ENCODE peak calls at places on chromosomes 3 and 15, in six cellular contexts. V is neuronal stem cell; G is lower lobe of right lung; M is CD4-positive, alpha-beta T cell; H is astrocyte; N is fibroblast of lung. S is an unnamed sample.

GRCh38 chr3:173744479-173744878 is 346.9 kb downstream of the NLGN1 start:
- DNase-seq in H (no peak), V (no peak), G (no peak), N (no peak), M (no peak), S (no peak)

GRCh38 chr3:189710620-189711388 is 79.6 kb downstream of the TP63 start:
- DNase-seq in G (no peak), H (peak), M (no peak), V (no peak), N (peak), S (no peak)

GRCh38 chr3:109548192-109548938 is 211.0 kb upstream of the DPPA4 start:
- DNase-seq in N (no peak), M (no peak), H (peak), G (no peak), V (no peak), S (no peak)

GRCh38 chr15:35886765-35887164 is 340.8 kb upstream of the DPH6 start:
- DNase-seq in N (peak), M (no peak), V (no peak), G (no peak), H (peak), S (no peak)

GRCh38 chr3:190673157-190673556 is 159.3 kb downstream of the IL1RAP start:
- DNase-seq in V (no peak), N (no peak), H (peak), G (no peak), M (no peak), S (no peak)

GRCh38 chr3:66215106-66215505 is 5.7 kb upstream of the SLC25A26 start:
- DNase-seq in M (no peak), V (no peak), N (no peak), H (no peak), G (no peak), S (no peak)

GRCh38 chr3:39592306-39592705 is 124.8 kb downstream of the MOBP start:
- DNase-seq in V (no peak), N (no peak), H (no peak), G (no peak), M (no peak), S (no peak)

GRCh38 chr3:39990532-39990931 is 181.1 kb downstream of the MYRIP start:
- DNase-seq in M (no peak), G (no peak), V (peak), H (peak), N (peak), S (peak)

GRCh38 chr15:60392601-60392985 is 5.2 kb downstream of the ANXA2 start:
- DNase-seq in V (no peak), M (no peak), H (peak), N (peak), G (no peak), S (peak)

GRCh38 chr3:184574552-184575430 is 13.2 kb downstream of the EPHB3 start:
- DNase-seq in N (no peak), V (no peak), H (no peak), M (no peak), G (no peak), S (no peak)

GRCh38 chr3:165462616-165463334 is 266.6 kb upstream of the SLITRK3 start:
- DNase-seq in G (no peak), N (peak), H (peak), M (no peak), V (no peak), S (no peak)

GRCh38 chr3:79461129-79461792 is 306.5 kb downstream of the ROBO1 start:
- DNase-seq in G (no peak), H (no peak), V (no peak), M (no peak), N (no peak), S (no peak)

GRCh38 chr3:58432905-58433304 is 727 bp downstream of the PDHB start:
- DNase-seq in M (no peak), N (no peak), G (no peak), H (no peak), V (no peak), S (no peak)

GRCh38 chr15:85749261-85750151 is 45.2 kb downstream of the KLHL25 start:
- DNase-seq in N (peak), H (no peak), M (no peak), G (no peak), V (no peak), S (no peak)

GRCh38 chr15:58313810-58314592 is 117.8 kb upstream of the LIPC start:
- DNase-seq in V (no peak), N (no peak), H (no peak), G (no peak), M (no peak), S (no peak)

GRCh38 chr15:98863983-98864382 is 143.6 kb downstream of the PGPEP1L start:
- DNase-seq in M (no peak), V (no peak), G (no peak), N (no peak), H (no peak), S (no peak)

GRCh38 chr15:98868564-98868963 is 139.0 kb downstream of the PGPEP1L start:
- DNase-seq in M (no peak), H (no peak), V (no peak), G (no peak), N (no peak), S (no peak)

GRCh38 chr15:98861188-98861587 is 146.4 kb downstream of the PGPEP1L start:
- DNase-seq in H (no peak), N (no peak), G (no peak), M (no peak), V (no peak), S (no peak)

GRCh38 chr15:98866503-98866902 is 141.1 kb downstream of the PGPEP1L start:
- DNase-seq in H (peak), G (no peak), N (peak), V (no peak), M (no peak), S (no peak)

GRCh38 chr15:98865397-98866339 is 141.9 kb downstream of the PGPEP1L start:
- DNase-seq in M (peak), N (peak), G (peak), V (no peak), H (peak), S (peak)
- H3K27ac ChIP-seq in M (peak), N (peak), G (peak), V (no peak), H (peak), S (peak)

GRCh38 chr3:48997714-48998637 is 7.9 kb downstream of the P4HTM start:
- DNase-seq in N (no peak), H (no peak), V (no peak), M (no peak), G (no peak), S (no peak)
- H3K27ac ChIP-seq in N (no peak), H (no peak), V (peak), M (no peak), G (no peak), S (no peak)

DNA sequence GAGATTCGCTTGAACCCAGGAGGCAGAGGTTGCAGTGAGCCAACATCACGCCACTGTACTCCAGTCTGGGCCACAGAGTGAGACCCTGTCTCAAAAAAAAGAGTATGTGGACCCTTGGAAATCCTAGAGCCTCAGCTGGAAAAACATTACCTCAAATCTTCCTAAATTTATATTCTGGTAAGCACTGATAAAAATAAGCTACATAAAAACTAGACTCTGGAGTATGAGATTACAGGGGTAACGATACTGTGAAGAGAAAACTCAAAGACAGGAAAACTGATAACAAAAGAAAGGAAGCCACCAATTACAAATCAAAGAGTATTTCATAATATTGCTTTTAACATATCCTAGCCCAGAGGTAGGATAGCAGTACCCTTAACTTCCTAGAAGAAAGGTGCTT is 30.3 kb downstream of the SETD2 start:
- DNase-seq in N (no peak), G (no peak), V (no peak), M (no peak), H (no peak), S (no peak)
- H3K27ac ChIP-seq in N (no peak), G (no peak), V (no peak), M (no peak), H (no peak), S (no peak)

DNA sequence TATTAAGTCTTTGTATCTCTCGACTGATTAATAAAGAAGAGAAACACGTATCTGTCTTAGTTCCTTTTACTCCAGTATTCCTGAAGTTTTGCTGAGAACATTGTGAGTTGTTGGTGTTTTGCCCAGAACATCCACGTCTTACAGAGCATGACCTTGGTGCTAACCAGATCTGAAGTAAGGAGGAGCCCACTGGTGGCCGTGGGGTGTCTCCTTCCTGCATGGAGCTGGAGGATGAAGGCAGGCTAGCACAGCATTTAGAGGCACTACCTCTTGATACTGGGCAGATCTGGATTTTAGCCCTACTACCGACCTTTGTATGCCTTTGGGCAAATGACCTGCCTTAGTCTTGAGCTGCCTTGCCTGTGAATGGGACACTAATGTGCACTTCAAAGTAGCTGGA is 28.9 kb upstream of the ESYT3 start:
- DNase-seq in G (no peak), V (no peak), N (no peak), M (no peak), H (no peak), S (no peak)
- H3K27ac ChIP-seq in G (no peak), V (no peak), N (no peak), M (no peak), H (no peak), S (no peak)

DNA sequence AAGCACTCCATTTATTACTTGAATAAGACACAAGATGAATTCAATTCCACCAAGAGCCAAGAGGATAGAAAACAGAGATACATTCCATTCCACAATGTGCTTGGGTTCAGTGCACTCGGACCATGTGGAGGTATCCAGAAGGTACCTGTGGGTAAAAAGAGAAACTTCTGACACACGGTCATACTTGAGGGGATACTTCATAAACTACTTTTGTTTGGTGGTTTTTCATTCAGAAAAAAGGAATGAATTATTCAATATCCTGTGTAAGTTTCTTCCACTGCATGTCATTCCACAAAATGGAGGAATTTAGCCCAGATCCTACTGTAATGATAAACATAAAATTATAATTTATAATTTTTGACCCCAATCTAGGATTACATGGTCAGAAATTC is 5.7 kb downstream of the TM4SF1 start:
- DNase-seq in H (no peak), G (no peak), V (no peak), N (no peak), M (no peak), S (no peak)
- H3K27ac ChIP-seq in H (no peak), G (peak), V (no peak), N (peak), M (no peak), S (no peak)

GRCh38 chr3:32595318-32595717 is 24.7 kb upstream of the DYNC1LI1 start:
- DNase-seq in H (no peak), V (no peak), N (no peak), M (no peak), G (no peak), S (no peak)
- H3K27ac ChIP-seq in H (no peak), V (no peak), N (no peak), M (no peak), G (no peak), S (no peak)

GRCh38 chr15:37931321-37931720 is 3.1 kb upstream of the TMCO5A start:
- DNase-seq in N (no peak), V (no peak), G (no peak), H (peak), M (no peak), S (no peak)

GRCh38 chr15:37931868-37932267 is 2.6 kb upstream of the TMCO5A start:
- DNase-seq in H (peak), M (no peak), G (no peak), V (no peak), N (peak), S (no peak)

GRCh38 chr15:37932522-37932921 is 1.9 kb upstream of the TMCO5A start:
- DNase-seq in H (no peak), M (no peak), V (no peak), G (no peak), N (no peak), S (no peak)

GRCh38 chr15:37933685-37934084 is 755 bp upstream of the TMCO5A start:
- DNase-seq in H (peak), G (no peak), M (no peak), N (peak), V (no peak), S (no peak)

DNA sequence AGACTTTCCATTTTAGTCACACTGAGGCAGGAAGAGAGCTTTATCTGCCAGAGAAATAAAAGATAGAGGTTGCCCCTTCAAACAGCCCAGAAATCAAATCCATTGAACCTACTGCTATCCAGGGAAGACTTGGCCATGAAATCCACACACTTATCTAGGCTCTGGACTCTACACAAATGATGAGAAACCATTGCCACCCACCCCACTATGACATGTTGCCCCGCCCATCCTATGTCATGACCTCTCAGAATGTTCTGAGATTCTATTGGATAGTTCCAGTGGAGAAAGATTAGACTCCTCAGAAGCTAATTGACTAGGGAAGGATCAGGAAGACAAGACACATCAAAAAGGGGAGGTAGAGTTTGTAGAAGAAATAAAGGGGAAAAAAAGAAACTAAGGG is at the start of gene TMCO5A:
- DNase-seq in M (no peak), V (no peak), N (no peak), G (no peak), H (no peak), S (no peak)
- H3K27ac ChIP-seq in M (no peak), V (no peak), N (no peak), G (no peak), H (no peak), S (no peak)

DNA sequence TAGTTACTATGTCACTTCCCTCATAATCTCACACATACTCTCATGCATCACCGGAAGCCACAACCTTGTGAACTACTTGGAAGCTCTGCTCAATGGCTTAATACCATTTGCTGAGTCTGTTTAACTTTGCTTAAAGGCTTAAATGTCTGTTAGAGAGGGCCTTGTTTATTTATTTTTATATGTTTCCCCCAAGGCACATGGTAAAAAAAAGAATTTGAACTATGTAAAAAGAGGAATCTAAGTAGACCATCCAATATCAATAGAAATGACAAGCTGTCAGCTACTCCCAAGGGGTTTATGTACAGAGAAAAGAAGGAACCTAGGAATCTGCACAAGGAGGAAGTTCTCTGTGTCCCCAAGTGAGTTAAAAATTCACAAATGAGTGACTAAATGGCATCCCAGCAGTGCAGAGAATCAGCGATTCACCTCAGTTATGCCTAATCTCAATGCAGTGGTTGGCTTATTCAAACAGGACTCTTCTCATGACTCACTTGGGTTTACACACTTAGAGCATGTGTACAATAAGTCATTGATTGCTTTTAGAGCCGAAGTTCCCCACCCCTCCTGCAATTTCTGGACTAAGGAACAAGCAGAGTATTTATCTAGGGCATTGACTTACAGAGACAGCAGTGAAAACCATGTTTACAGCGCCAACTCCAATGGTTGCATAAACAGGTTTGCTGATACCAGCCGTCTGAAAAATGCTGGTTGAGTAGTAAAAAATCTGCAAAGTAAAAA is 24.4 kb downstream of the SLC2A2 start:
- DNase-seq in M (no peak), N (peak), G (no peak), V (no peak), H (peak), S (no peak)
- H3K27ac ChIP-seq in M (no peak), N (no peak), G (no peak), V (no peak), H (no peak), S (no peak)

GRCh38 chr3:145637105-145637504 is 523.9 kb downstream of the PLOD2 start:
- DNase-seq in V (no peak), H (no peak), M (no peak), N (no peak), G (no peak), S (no peak)
- H3K27ac ChIP-seq in V (no peak), H (no peak), M (no peak), N (no peak), G (no peak), S (no peak)

DNA sequence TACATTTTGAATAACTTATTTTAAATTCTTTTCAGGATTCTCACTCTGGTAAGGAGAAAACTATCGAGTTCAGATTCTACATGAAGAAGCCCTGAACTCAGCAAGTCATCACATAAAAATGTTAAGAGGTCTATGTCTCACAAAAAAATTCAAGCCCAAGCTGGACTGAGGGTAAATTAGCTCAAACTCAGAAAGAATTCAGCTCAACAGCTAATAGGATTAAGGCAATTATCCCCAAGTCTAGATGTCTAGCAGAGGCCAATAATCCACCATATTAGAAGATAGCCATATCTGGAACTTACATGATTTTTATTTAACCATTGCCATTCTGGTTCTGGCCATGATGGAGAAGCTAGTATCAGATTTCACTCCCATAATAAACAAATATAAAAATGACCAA is 909.7 kb downstream of the PLOD2 start:
- DNase-seq in H (peak), N (no peak), M (no peak), G (no peak), V (no peak), S (no peak)
- H3K27ac ChIP-seq in H (no peak), N (no peak), M (no peak), G (no peak), V (no peak), S (no peak)

S was measured in CD4-positive, CD25-positive, alpha-beta regulatory T cell.